ENCODE peak calls at places on chromosome 3, in six cellular contexts. S is activated naive CD4-positive, alpha-beta T cell treated with anti-CD3 and anti-CD28 coated beads for 36 hours; E is stimulated activated CD8-positive, alpha-beta memory T cell treated with anti-CD3 and anti-CD28 coated beads, Interleukin-7, amount 100 ng/mL, for 48 hours; L is lower lobe of right lung; C is IMR-90; B is stimulated activated naive CD4-positive, alpha-beta T cell. Z is an unnamed sample.

GRCh38 chr3:127457746-127458145 is 132.8 kb downstream of the TPRA1 start:
- DNase-seq in S (no peak), E (no peak), L (no peak), C (no peak), B (no peak), Z (peak; percentile 36)

GRCh38 chr3:45779746-45780735 is 16.3 kb downstream of the SLC6A20 start:
- DNase-seq in S (no peak), E (no peak), L (no peak), C (no peak), B (no peak), Z (no peak)

GRCh38 chr3:181264491-181264890 is 275.0 kb upstream of the DNAJC19 start:
- DNase-seq in S (peak; percentile 8), E (no peak), L (no peak), C (no peak), B (no peak), Z (no peak)

GRCh38 chr3:194475138-194475932 is 11.5 kb downstream of the ATP13A3 start:
- DNase-seq in S (no peak), E (no peak), L (no peak), C (peak; percentile 31), B (no peak), Z (no peak)

GRCh38 chr3:113035387-113035982 is 44.7 kb downstream of the GTPBP8 start:
- DNase-seq in S (peak; percentile 48), E (no peak), L (no peak), C (peak; percentile 63), B (peak; percentile 61), Z (no peak)

GRCh38 chr3:2099779-2100191 is 1.1 kb downstream of the CNTN4 start:
- DNase-seq in S (no peak), E (no peak), L (no peak), C (no peak), B (no peak), Z (no peak)

GRCh38 chr3:71998995-71999673 is 214.2 kb upstream of the PROK2 start:
- DNase-seq in S (no peak), E (no peak), L (no peak), C (peak; percentile 89), B (no peak), Z (no peak)

GRCh38 chr3:189239616-189240015 is 67.8 kb downstream of the TPRG1 start:
- DNase-seq in S (no peak), E (no peak), L (no peak), C (no peak), B (no peak), Z (no peak)

GRCh38 chr3:42745776-42746454 is 27.1 kb downstream of the CCDC13 start:
- DNase-seq in S (no peak), E (no peak), L (no peak), C (no peak), B (no peak), Z (no peak)

GRCh38 chr3:37074178-37074577 is 80.9 kb downstream of the MLH1 start:
- DNase-seq in S (no peak), E (no peak), L (no peak), C (peak; percentile 79), B (no peak), Z (no peak)

GRCh38 chr3:152356870-152357276 is 88.1 kb downstream of the MBNL1 start:
- DNase-seq in S (peak; percentile 52), E (no peak), L (no peak), C (no peak), B (no peak), Z (no peak)

GRCh38 chr3:177131927-177132636 is 65.2 kb downstream of the TBL1XR1 start:
- DNase-seq in S (no peak), E (no peak), L (no peak), C (no peak), B (no peak), Z (no peak)

GRCh38 chr3:95926904-95927501 is 887.4 kb upstream of the EPHA6 start:
- DNase-seq in S (no peak), E (no peak), L (no peak), C (no peak), B (no peak), Z (no peak)

GRCh38 chr3:55485208-55485791 is 1.8 kb downstream of the WNT5A start:
- DNase-seq in S (peak; percentile 59), E (peak; percentile 25), L (peak; percentile 84), C (peak; percentile 88), B (peak; percentile 6), Z (no peak)

GRCh38 chr3:142180761-142181362 is 31.5 kb upstream of the TFDP2 start:
- DNase-seq in S (peak; percentile 26), E (no peak), L (no peak), C (peak; percentile 34), B (no peak), Z (no peak)

GRCh38 chr3:150917941-150918340 is 12.7 kb upstream of the MINDY4B start:
- DNase-seq in S (no peak), E (no peak), L (no peak), C (no peak), B (no peak), Z (no peak)

GRCh38 chr3:53198256-53198977 is 37.4 kb downstream of the PRKCD start:
- DNase-seq in S (no peak), E (no peak), L (no peak), C (no peak), B (no peak), Z (peak; percentile 56)

GRCh38 chr3:71070497-71071465 is 512.7 kb downstream of the FOXP1 start:
- DNase-seq in S (no peak), E (no peak), L (no peak), C (no peak), B (peak; percentile 26), Z (no peak)

GRCh38 chr3:135081451-135082434 is 286.7 kb downstream of the EPHB1 start:
- DNase-seq in S (no peak), E (no peak), L (no peak), C (no peak), B (no peak), Z (no peak)